ENCODE peak calls at places on chromosomes 12 and 14, in five cellular contexts. One of them, this sample, is unnamed.
A peak's percentile ranks its signal among the peaks of the same experiment; 100 is the strongest.

GRCh38 chr14:85824526-85824925 is 294.6 kb downstream of the FLRT2 start:
- DNase-seq in GM04504: no peak
- DNase-seq in CD4-positive, alpha-beta T cell: no peak
- DNase-seq in SW 1271: no peak
- DNase-seq in nucleus accumbens: no peak
- DNase-seq in this sample: no peak

GRCh38 chr12:122022393-122023338 is 982 bp downstream of the BCL7A start:
- DNase-seq in GM04504: no peak
- DNase-seq in CD4-positive, alpha-beta T cell: no peak
- DNase-seq in SW 1271: no peak
- DNase-seq in nucleus accumbens: peak; percentile 21
- DNase-seq in this sample: no peak

GRCh38 chr14:74804219-74804825 is 41.2 kb downstream of the YLPM1 start:
- DNase-seq in GM04504: peak; percentile 28
- DNase-seq in CD4-positive, alpha-beta T cell: no peak
- DNase-seq in SW 1271: peak; percentile 73
- DNase-seq in nucleus accumbens: no peak
- DNase-seq in this sample: peak; percentile 59

GRCh38 chr12:83802011-83802410 is 1110.6 kb downstream of the SLC6A15 start:
- DNase-seq in GM04504: no peak
- DNase-seq in CD4-positive, alpha-beta T cell: no peak
- DNase-seq in SW 1271: no peak
- DNase-seq in nucleus accumbens: no peak
- DNase-seq in this sample: no peak

GRCh38 chr14:78010688-78011087 is 159.5 kb upstream of the NRXN3 start:
- DNase-seq in GM04504: no peak
- DNase-seq in CD4-positive, alpha-beta T cell: no peak
- DNase-seq in SW 1271: no peak
- DNase-seq in nucleus accumbens: no peak
- DNase-seq in this sample: no peak

GRCh38 chr12:121750507-121750955 is 38.0 kb downstream of the TMEM120B start:
- DNase-seq in GM04504: no peak
- DNase-seq in CD4-positive, alpha-beta T cell: no peak
- DNase-seq in SW 1271: no peak
- DNase-seq in nucleus accumbens: no peak
- DNase-seq in this sample: no peak

GRCh38 chr12:27185234-27186045 is 58.6 kb upstream of the STK38L start:
- DNase-seq in GM04504: no peak
- DNase-seq in CD4-positive, alpha-beta T cell: no peak
- DNase-seq in SW 1271: no peak
- DNase-seq in nucleus accumbens: no peak
- DNase-seq in this sample: no peak

GRCh38 chr14:88013750-88014349 is 8.9 kb downstream of the GPR65 start:
- DNase-seq in GM04504: peak; percentile 32
- DNase-seq in CD4-positive, alpha-beta T cell: peak; percentile 15
- DNase-seq in SW 1271: peak; percentile 79
- DNase-seq in nucleus accumbens: peak; percentile 70
- DNase-seq in this sample: peak; percentile 35

GRCh38 chr12:6603095-6603567 is 4.0 kb downstream of the CHD4 start:
- DNase-seq in GM04504: no peak
- DNase-seq in CD4-positive, alpha-beta T cell: peak; percentile 31
- DNase-seq in SW 1271: no peak
- DNase-seq in nucleus accumbens: peak; percentile 40
- DNase-seq in this sample: no peak

GRCh38 chr14:91067186-91067585 is 6.7 kb upstream of the RPS6KA5 start:
- DNase-seq in GM04504: no peak
- DNase-seq in CD4-positive, alpha-beta T cell: no peak
- DNase-seq in SW 1271: no peak
- DNase-seq in nucleus accumbens: no peak
- DNase-seq in this sample: no peak